ENCODE peak calls at places on chromosome 11, in seven cellular contexts. W is ovary, F is PC-3, G is SJCRH30, R is H7, L is adrenal gland, V is mesenchymal stem cell. T is an unnamed sample. For H3K27me3, the result is how much of the 10 kb centered on the place peaks cover.

GRCh38 chr11:77140231-77140959 is 12.3 kb downstream of the MYO7A start:
- DNase-seq in V (no peak), L (peak), R (peak), G (peak), F (no peak), W (peak), T (peak)

GRCh38 chr11:77127969-77128691 is at the start of gene MYO7A:
- DNase-seq in L (peak), V (peak), W (peak), R (peak), F (no peak), G (peak), T (no peak)

GRCh38 chr11:126111458-126112116 is 48.9 kb upstream of the CDON start:
- DNase-seq in W (no peak), R (no peak), V (no peak), G (no peak), L (no peak), F (no peak), T (no peak)

GRCh38 chr11:3225826-3226750 is 6.1 kb downstream of the MRGPRE start:
- DNase-seq in G (no peak), R (peak), V (no peak), W (no peak), L (peak), F (no peak), T (no peak)

GRCh38 chr11:68956142-68956541 is 24.6 kb downstream of the MRGPRD start:
- DNase-seq in G (no peak), W (no peak), V (no peak), L (no peak), F (no peak), R (peak), T (no peak)

GRCh38 chr11:2513441-2513840 is 68.6 kb downstream of the KCNQ1 start:
- DNase-seq in L (peak), R (peak), V (no peak), W (no peak), F (no peak), G (no peak), T (no peak)

GRCh38 chr11:78045851-78046485 is 17.7 kb upstream of the THRSP start:
- DNase-seq in L (peak), R (peak), G (peak), W (peak), V (peak), F (peak), T (peak)

GRCh38 chr11:129209891-129210830 is 18.0 kb upstream of the ARHGAP32 start:
- DNase-seq in R (no peak), F (no peak), L (no peak), G (no peak), V (no peak), W (no peak), T (peak)

GRCh38 chr11:123260511-123261211 is 65.6 kb upstream of the CLMP start:
- DNase-seq in R (no peak), F (peak), W (no peak), V (peak), L (no peak), G (no peak), T (no peak)

GRCh38 chr11:2195756-2196088 is 24.1 kb upstream of the TH start:
- DNase-seq in R (no peak), W (no peak), L (no peak), G (no peak), F (no peak), V (no peak), T (no peak)

GRCh38 chr11:105244157-105244820 is 104.7 kb upstream of the CARD18 start:
- DNase-seq in F (peak), W (no peak), R (no peak), L (peak), V (peak), G (peak), T (peak)

GRCh38 chr11:44324222-44324621 is 14.3 kb upstream of the ALX4 start:
- DNase-seq in G (no peak), L (no peak), R (no peak), W (no peak), F (no peak), V (no peak), T (no peak)
- H3K27me3 ChIP-seq in G (under half), L (half or more), R (half or more), W (under half), F (half or more), V (half or more), T (half or more)

GRCh38 chr11:120199613-120200012 is 11.2 kb upstream of the OAF start:
- DNase-seq in R (peak), W (no peak), V (no peak), F (no peak), G (no peak), L (no peak), T (no peak)
- H3K27me3 ChIP-seq in R (under half), W (under half), V (under half), F (under half), G (under half), L (under half), T (under half)

GRCh38 chr11:31240340-31240904 is 129.1 kb downstream of the DCDC1 start:
- DNase-seq in W (no peak), G (peak), R (peak), L (peak), F (peak), V (peak), T (peak)
- H3K27me3 ChIP-seq in W (under half), G (under half), R (under half), L (under half), F (under half), V (under half), T (under half)

GRCh38 chr11:134685981-134686380 is 273.9 kb upstream of the B3GAT1 start:
- DNase-seq in V (no peak), F (no peak), W (no peak), G (no peak), R (no peak), L (no peak), T (no peak)
- H3K27me3 ChIP-seq in V (under half), F (under half), W (under half), G (under half), R (under half), L (under half), T (under half)

DNA sequence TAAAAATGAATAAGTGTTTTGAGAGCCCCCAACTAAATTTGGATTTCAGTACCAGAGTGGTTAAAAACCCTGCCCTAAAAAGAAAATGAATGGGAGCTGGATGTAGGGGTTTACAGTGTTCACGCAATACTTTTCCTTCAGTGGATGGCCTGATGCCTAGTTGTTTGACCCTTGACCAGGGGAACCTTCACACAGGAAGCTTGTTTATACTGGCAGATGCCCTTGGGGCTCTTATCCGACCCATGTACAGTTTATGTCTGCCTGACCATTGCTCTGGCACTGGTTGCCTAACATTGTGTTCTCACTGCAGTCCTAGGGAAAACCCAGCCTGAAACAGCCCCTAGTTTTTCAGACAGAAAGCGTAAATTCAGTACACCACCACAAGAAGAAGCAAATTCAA is 35.0 kb downstream of the SLC22A9 start:
- DNase-seq in W (no peak), F (no peak), V (peak), G (no peak), L (no peak), R (no peak), T (no peak)
- H3K27me3 ChIP-seq in W (under half), F (under half), V (under half), G (under half), L (under half), R (under half), T (under half)

GRCh38 chr11:103071008-103071407 is 21.0 kb downstream of the DCUN1D5 start:
- DNase-seq in F (no peak), W (no peak), R (no peak), G (no peak), L (no peak), V (no peak), T (no peak)

GRCh38 chr11:103069367-103069766 is 22.6 kb downstream of the DCUN1D5 start:
- DNase-seq in F (no peak), L (no peak), V (no peak), R (no peak), W (no peak), G (no peak), T (no peak)

GRCh38 chr11:103070142-103070541 is 21.8 kb downstream of the DCUN1D5 start:
- DNase-seq in W (no peak), V (no peak), R (no peak), F (no peak), L (no peak), G (no peak), T (no peak)

GRCh38 chr11:103061656-103062055 is 30.3 kb downstream of the DCUN1D5 start:
- DNase-seq in V (no peak), F (no peak), L (no peak), R (no peak), W (no peak), G (no peak), T (no peak)

GRCh38 chr11:103067118-103067517 is 24.8 kb downstream of the DCUN1D5 start:
- DNase-seq in G (no peak), R (no peak), F (no peak), V (no peak), L (no peak), W (no peak), T (no peak)
- H3K27me3 ChIP-seq in G (under half), R (under half), F (under half), V (under half), L (under half), W (under half), T (under half)

GRCh38 chr11:617912-618682 is 2.3 kb upstream of the IRF7 start:
- DNase-seq in L (no peak), G (no peak), F (no peak), V (no peak), W (peak), R (no peak), T (no peak)

GRCh38 chr11:619625-620050 is 3.9 kb upstream of the IRF7 start:
- DNase-seq in R (no peak), F (no peak), V (no peak), L (no peak), G (no peak), W (no peak), T (no peak)

GRCh38 chr11:620201-620600 is 4.5 kb upstream of the IRF7 start:
- DNase-seq in R (no peak), L (no peak), F (no peak), V (no peak), G (no peak), W (no peak), T (no peak)

GRCh38 chr11:617248-617911 is 1.6 kb upstream of the IRF7 start:
- DNase-seq in L (no peak), V (no peak), W (peak), G (no peak), R (no peak), F (no peak), T (no peak)

DNA sequence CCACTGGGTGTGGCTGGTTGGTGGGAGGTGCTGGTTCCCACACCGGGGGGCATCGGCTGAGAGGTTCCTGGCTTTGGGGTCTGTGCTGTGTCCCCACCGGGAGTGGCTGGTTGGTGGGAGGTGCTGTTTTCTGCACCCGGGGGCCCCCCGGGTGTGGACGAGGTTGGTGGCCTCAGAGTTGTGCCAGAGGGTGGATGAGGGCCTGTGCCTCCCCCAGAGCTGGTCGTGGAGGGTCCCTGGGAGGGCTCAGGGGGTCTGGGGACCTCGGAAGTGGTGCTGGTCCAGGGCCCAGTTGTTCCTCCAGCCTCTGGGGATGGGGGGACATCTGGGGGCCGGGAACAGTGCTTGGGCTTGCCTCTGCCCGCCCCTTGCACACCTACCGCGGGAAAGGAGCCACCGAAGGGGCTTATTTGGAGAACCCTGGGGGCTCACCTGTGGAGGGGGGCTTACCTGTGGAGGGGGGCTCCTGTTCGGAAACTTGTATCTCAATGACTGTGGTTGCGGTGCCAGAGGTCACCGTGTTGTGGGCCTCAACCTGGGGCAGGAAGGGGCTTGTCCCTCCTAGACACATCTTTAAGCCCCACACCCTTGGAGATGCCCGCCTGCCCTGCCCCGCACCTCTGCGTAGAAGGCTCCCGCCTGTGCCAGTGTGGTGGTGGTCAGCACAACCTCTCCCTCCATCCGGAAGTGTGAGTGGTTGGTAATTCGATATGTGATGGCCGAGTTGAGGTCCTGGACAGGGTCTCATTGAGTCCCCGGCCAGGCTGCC is 3.3 kb upstream of the IRF7 start:
- DNase-seq in V (no peak), L (no peak), R (no peak), W (no peak), F (no peak), G (no peak), T (no peak)
- H3K27me3 ChIP-seq in V (under half), L (under half), R (under half), W (under half), F (under half), G (under half), T (under half)

GRCh38 chr11:18794956-18795355 is 3.4 kb upstream of the PTPN5 start:
- DNase-seq in V (no peak), R (no peak), F (no peak), L (no peak), W (no peak), G (no peak), T (no peak)
- H3K27me3 ChIP-seq in V (half or more), R (under half), F (under half), L (under half), W (under half), G (under half), T (under half)

T was measured in fibroblast of lung.